ENCODE peak calls at places on chromosomes 2 and 18, in five cellular contexts. F, V, P, M and B are unnamed samples.

GRCh38 chr18:62435435-62436031 is 87.3 kb upstream of the ZCCHC2 start:
- DNase-seq in F (no peak), P (no peak), M (no peak), V (no peak), B (no peak)

GRCh38 chr2:111617804-111618576 is 266.0 kb downstream of the ANAPC1 start:
- DNase-seq in V (peak), M (peak), P (no peak), F (no peak), B (no peak)

GRCh38 chr18:36297419-36298112 is at the start of gene FHOD3:
- DNase-seq in F (no peak), V (peak), P (no peak), M (no peak), B (no peak)

GRCh38 chr2:46970334-46971288 is 55.0 kb upstream of the MCFD2 start:
- DNase-seq in P (no peak), F (no peak), M (no peak), V (peak), B (no peak)

GRCh38 chr2:47360937-47361336 is 42.0 kb upstream of the MSH2 start:
- DNase-seq in M (no peak), F (peak), V (no peak), P (peak), B (no peak)

GRCh38 chr2:26552641-26553040 is 74.7 kb upstream of the OTOF start:
- DNase-seq in V (no peak), M (no peak), P (no peak), F (no peak), B (no peak)

GRCh38 chr2:231800493-231801091 is 14.3 kb downstream of the COPS7B start:
- DNase-seq in M (peak), V (peak), P (no peak), F (no peak), B (no peak)

GRCh38 chr2:108833219-108833618 is 46.6 kb downstream of the CCDC138 start:
- DNase-seq in P (no peak), F (peak), M (no peak), V (peak), B (no peak)

GRCh38 chr2:219571311-219572236 is at the start of gene OBSL1:
- DNase-seq in F (no peak), M (no peak), V (peak), P (no peak), B (peak)

GRCh38 chr18:77006305-77007175 is 126.0 kb downstream of the MBP start:
- DNase-seq in F (no peak), P (no peak), M (no peak), V (no peak), B (no peak)

GRCh38 chr2:47620717-47621437 is 162.1 kb upstream of the MSH6 start:
- DNase-seq in F (no peak), P (no peak), M (no peak), V (no peak), B (no peak)

GRCh38 chr2:237590272-237591020 is at the start of gene RAB17:
- DNase-seq in P (no peak), V (peak), M (peak), F (no peak), B (no peak)

GRCh38 chr2:238914648-238915015 is 66.7 kb downstream of the TWIST2 start:
- DNase-seq in P (no peak), F (no peak), V (peak), M (no peak), B (no peak)